ENCODE peak calls at places on chromosomes 4 and X, in four cellular contexts. A is hepatocyte, G is HCT116, U is astrocyte. T is an unnamed sample.
A peak's percentile ranks its signal among the peaks of the same experiment; 100 is the strongest.

GRCh38 chr4:122663814-122664610 is 43.1 kb upstream of the IL21 start:
- DNase-seq in A (no peak), G (no peak), U (peak; percentile 43), T (no peak)

GRCh38 chr4:149404143-149404542 is 411.5 kb downstream of the IQCM start:
- DNase-seq in U (no peak), G (no peak), A (no peak), T (no peak)

GRCh38 chrX:37860731-37861130 is 13.4 kb upstream of the DYNLT3 start:
- DNase-seq in G (no peak), U (peak; percentile 32), A (no peak), T (no peak)

GRCh38 chr4:119040261-119040660 is 95.4 kb upstream of the MYOZ2 start:
- DNase-seq in G (no peak), U (peak; percentile 18), A (no peak), T (no peak)

GRCh38 chrX:110210417-110211139 is 107.3 kb downstream of the AMMECR1 start:
- DNase-seq in G (peak; percentile 40), U (peak; percentile 86), A (no peak), T (peak; percentile 89)

GRCh38 chrX:119401569-119401968 is 2.4 kb downstream of the SLC25A43 start:
- DNase-seq in A (no peak), G (no peak), U (no peak), T (peak; percentile 51)

GRCh38 chrX:97057349-97057909 is 173.7 kb downstream of the RPA4 start:
- DNase-seq in U (no peak), G (no peak), A (no peak), T (peak; percentile 16)

GRCh38 chr4:165828928-165829327 is 44.1 kb upstream of the TLL1 start:
- DNase-seq in G (no peak), U (no peak), A (no peak), T (no peak)

GRCh38 chrX:13898084-13898483 is 81.2 kb upstream of the GPM6B start:
- DNase-seq in G (no peak), U (no peak), A (no peak), T (no peak)

GRCh38 chr4:169540774-169541173 is 71.6 kb downstream of the NEK1 start:
- DNase-seq in G (no peak), U (no peak), A (no peak), T (no peak)

GRCh38 chrX:70476934-70477733 is 32.5 kb downstream of the DLG3 start:
- DNase-seq in G (peak; percentile 78), A (peak; percentile 58), U (peak; percentile 71), T (peak; percentile 79)

GRCh38 chr4:124135409-124135813 is 577.1 kb downstream of the ANKRD50 start:
- DNase-seq in A (no peak), U (peak; percentile 99), G (no peak), T (no peak)

GRCh38 chr4:138437263-138437851 is 195.2 kb upstream of the SLC7A11 start:
- DNase-seq in U (no peak), A (no peak), G (no peak), T (no peak)

GRCh38 chrX:13029341-13029740 is 15.1 kb downstream of the FAM9C start:
- DNase-seq in G (no peak), A (peak; percentile 54), U (no peak), T (peak; percentile 74)

GRCh38 chrX:87391742-87392141 is 125.9 kb upstream of the KLHL4 start:
- DNase-seq in G (no peak), U (no peak), A (no peak), T (no peak)

DNA sequence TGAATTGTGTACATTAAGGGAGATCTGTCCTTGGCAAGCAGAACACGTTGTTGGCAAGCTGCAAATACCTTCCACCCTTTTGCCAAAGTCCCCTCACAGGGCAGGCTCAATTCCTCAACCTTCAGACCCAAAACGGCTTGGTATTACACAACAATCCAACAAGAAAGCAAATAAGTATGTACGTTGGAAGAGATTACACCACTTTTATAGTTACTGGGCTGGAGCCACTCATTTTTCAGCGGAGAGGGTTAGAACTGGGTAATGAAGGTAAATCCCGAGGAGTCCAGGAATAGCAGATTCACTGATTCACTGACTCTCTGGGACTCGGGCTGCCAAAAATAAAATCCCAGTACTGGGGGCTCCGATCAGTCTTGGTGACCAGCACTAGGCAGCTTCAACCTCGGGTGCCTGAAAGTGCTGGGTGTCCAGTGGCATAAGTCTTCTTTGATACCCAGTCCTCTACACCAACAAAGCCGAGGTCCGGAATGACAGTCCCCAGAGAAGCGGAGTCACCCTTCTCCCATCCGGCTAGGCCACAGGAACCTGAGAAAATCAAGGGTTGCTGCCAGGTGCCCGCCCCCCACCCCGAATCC is 587 bp downstream of the TIMM8A start:
- DNase-seq in U (peak; percentile 8), G (no peak), A (peak; percentile 13), T (no peak)
- H3K27ac ChIP-seq in U (peak overlapping the region; percentile 90), G (peak overlapping the region; percentile 63), A (peak overlapping the region; percentile 97), T (peak overlapping the region; percentile 32)

GRCh38 chr4:26912069-26912468 is 51.4 kb downstream of the STIM2 start:
- DNase-seq in A (no peak), G (no peak), U (no peak), T (no peak)
- H3K79me2 ChIP-seq in A (peaks cover 7% of the 10 kb centered on the region), G (peaks cover 7% of the 10 kb centered on the region), U (peaks cover 30% of the 10 kb centered on the region), T (no peaks in the 10 kb centered on the region)

GRCh38 chrX:65720580-65720979 is 53.1 kb downstream of the MSN start:
- DNase-seq in A (no peak), U (no peak), G (no peak), T (no peak)
- H3K27ac ChIP-seq in A (no peak overlapping the region), U (no peak overlapping the region), G (no peak overlapping the region), T (no peak overlapping the region)

GRCh38 chr4:153571006-153571545 is 104.9 kb downstream of the TMEM131L start:
- DNase-seq in U (no peak), A (no peak), G (no peak), T (peak; percentile 58)
- H3K79me2 ChIP-seq in U (no peaks in the 10 kb centered on the region), A (no peaks in the 10 kb centered on the region), G (no peaks in the 10 kb centered on the region), T (no peaks in the 10 kb centered on the region)

GRCh38 chr4:65046496-65047101 is 623.7 kb downstream of the EPHA5 start:
- DNase-seq in A (peak; percentile 46), G (no peak), U (peak; percentile 75), T (peak; percentile 52)

DNA sequence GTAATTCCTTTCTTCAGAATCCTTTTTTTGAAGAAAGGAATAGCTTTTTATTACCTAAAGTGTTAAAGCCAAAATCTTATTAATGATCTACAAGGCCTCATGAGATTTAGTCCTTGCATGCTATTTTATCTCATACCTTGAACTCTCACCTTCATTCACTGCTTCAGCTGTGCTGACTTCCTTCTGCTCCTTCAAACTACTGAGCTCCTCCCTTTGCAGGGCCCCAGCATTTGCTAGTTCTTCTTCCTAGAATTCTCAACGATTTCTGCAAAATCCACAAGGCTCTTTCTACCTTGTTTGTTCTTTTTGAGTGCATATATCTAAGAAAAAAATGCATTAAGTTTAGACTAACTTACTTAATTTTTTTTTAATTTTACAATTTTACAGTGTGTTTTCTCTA is 619.5 kb downstream of the EPHA5 start:
- DNase-seq in G (no peak), A (peak; percentile 9), U (no peak), T (no peak)
- H3K27ac ChIP-seq in G (no peak overlapping the region), A (peak overlapping the region; percentile 42), U (no peak overlapping the region), T (no peak overlapping the region)

GRCh38 chr4:115920637-115921036 is 807.2 kb upstream of the NDST4 start:
- DNase-seq in U (no peak), G (no peak), A (no peak), T (no peak)
- H3K79me2 ChIP-seq in U (no peaks in the 10 kb centered on the region), G (no peaks in the 10 kb centered on the region), A (no peaks in the 10 kb centered on the region), T (no peaks in the 10 kb centered on the region)

GRCh38 chr4:41477200-41477910 is 60.6 kb upstream of the LIMCH1 start:
- DNase-seq in U (no peak), G (no peak), A (no peak), T (no peak)
- H3K27ac ChIP-seq in U (no peak overlapping the region), G (no peak overlapping the region), A (no peak overlapping the region), T (no peak overlapping the region)

GRCh38 chr4:174282836-174283506 is 496 bp downstream of the FBXO8 start:
- DNase-seq in A (peak; percentile 90), G (peak; percentile 91), U (peak; percentile 94), T (peak; percentile 71)
- H3K79me2 ChIP-seq in A (peaks cover 84% of the 10 kb centered on the region), G (peaks cover 34% of the 10 kb centered on the region), U (peaks cover 74% of the 10 kb centered on the region), T (peaks cover 25% of the 10 kb centered on the region)

GRCh38 chr4:6999172-7000086 is 43.7 kb upstream of the TADA2B start:
- DNase-seq in U (no peak), G (peak; percentile 78), A (no peak), T (peak; percentile 93)
- H3K27ac ChIP-seq in U (no peak overlapping the region), G (peak overlapping the region; percentile 57), A (no peak overlapping the region), T (peak overlapping the region; percentile 86)

T was measured in PC-9.